ENCODE peak calls at places on chromosomes 11 and 22, in four cellular contexts. W, Z, E and H are unnamed samples.
A peak's percentile ranks its signal among the peaks of the same experiment; 100 is the strongest.

GRCh38 chr11:104467414-104467813 is 303.5 kb upstream of the PDGFD start:
- DNase-seq in Z (no peak), E (no peak), W (no peak), H (no peak)

GRCh38 chr11:12163181-12163841 is 52.9 kb downstream of the MICAL2 start:
- DNase-seq in Z (no peak), E (peak; percentile 40), W (no peak), H (peak; percentile 82)

GRCh38 chr11:70522613-70523311 is 124.4 kb downstream of the CTTN start:
- DNase-seq in E (no peak), Z (no peak), W (no peak), H (no peak)

GRCh38 chr11:33734441-33735165 is 1.6 kb downstream of the CD59 start:
- DNase-seq in E (no peak), Z (no peak), W (no peak), H (no peak)

GRCh38 chr22:46936378-46936916 is 174.0 kb downstream of the TBC1D22A start:
- DNase-seq in Z (no peak), W (no peak), E (peak; percentile 76), H (no peak)

GRCh38 chr22:27086080-27086479 is 428.7 kb downstream of the MIAT start:
- DNase-seq in W (no peak), E (no peak), Z (no peak), H (no peak)

GRCh38 chr11:13649619-13650018 is 18.8 kb upstream of the FAR1 start:
- DNase-seq in E (no peak), Z (no peak), W (no peak), H (no peak)

GRCh38 chr22:48098243-48098935 is 1335.9 kb downstream of the TBC1D22A start:
- DNase-seq in W (no peak), Z (no peak), E (no peak), H (no peak)

GRCh38 chr11:95144313-95145235 is 54.9 kb downstream of the ENDOD1 start:
- DNase-seq in Z (no peak), W (peak; percentile 32), E (no peak), H (no peak)

DNA sequence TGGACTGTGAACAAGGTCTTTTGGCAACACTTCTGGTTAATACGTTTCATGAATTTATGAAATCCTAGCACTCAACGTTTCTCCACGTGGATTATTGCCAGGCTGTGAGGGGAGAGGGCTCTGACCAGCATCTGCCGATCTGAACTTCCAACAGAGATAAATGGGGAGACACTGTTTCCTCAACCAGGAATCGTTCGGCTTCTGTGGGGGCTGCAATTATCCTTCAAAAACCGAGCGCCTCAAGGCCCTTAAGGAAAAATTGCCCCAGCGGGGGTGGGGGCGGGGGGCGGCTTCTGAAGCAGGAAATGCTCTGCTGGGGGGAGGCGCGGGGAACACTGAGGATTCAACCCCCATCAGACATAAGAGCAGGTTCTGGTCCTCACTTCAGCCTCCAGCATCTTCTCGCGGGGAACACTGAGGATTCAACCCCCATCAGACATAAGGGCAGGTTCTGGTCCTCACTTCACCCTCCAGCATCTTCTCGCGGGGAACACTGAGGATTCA is 155.6 kb downstream of the BRD1 start:
- DNase-seq in W (no peak), E (no peak), Z (no peak), H (no peak)
- TF ChIP-seq MAZ in W (no peak), E (no peak), Z (no peak), H (no peak)

DNA sequence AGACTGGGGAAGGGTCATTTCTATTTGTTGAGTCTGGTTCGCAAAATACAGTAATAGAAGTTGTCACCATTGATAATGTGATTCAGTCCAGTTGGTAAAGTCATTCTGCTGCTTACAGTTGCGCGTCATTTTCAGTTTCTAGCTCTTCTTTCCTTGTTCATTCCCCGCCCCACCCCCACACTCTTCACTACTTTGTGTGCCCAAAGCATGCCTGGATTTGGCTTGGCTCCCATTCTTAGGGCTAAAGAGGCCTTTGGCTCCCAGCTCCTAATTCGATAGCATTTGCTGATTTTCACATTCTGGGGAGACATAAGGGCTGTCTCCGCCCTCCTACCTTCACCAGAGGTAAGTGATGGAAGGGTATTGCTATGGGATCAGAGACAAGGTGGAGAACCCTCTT is 43.0 kb downstream of the CECR2 start:
- DNase-seq in Z (no peak), W (no peak), E (no peak), H (no peak)
- TF ChIP-seq MAZ in Z (no peak), W (no peak), E (no peak), H (no peak)

GRCh38 chr11:57100638-57101312 is 81.0 kb upstream of the LRRC55 start:
- DNase-seq in Z (no peak), E (no peak), W (no peak), H (no peak)
- TF ChIP-seq MAZ in Z (no peak), E (no peak), W (no peak), H (no peak)

GRCh38 chr11:78995166-78995565 is 420.5 kb upstream of the NARS2 start:
- DNase-seq in Z (no peak), E (no peak), W (no peak), H (no peak)
- TF ChIP-seq MAZ in Z (no peak), E (no peak), W (no peak), H (no peak)

GRCh38 chr11:63933459-63933858 is 5.3 kb upstream of the NAA40 start:
- DNase-seq in W (no peak), Z (no peak), E (no peak), H (no peak)
- TF ChIP-seq MAZ in W (no peak), Z (no peak), E (no peak), H (no peak)

GRCh38 chr11:119055901-119056300 is 1.1 kb downstream of the HYOU1 start:
- DNase-seq in E (peak; percentile 48), Z (peak; percentile 57), W (peak; percentile 15), H (peak; percentile 37)
- TF ChIP-seq MAZ in E (no peak), Z (no peak), W (no peak), H (no peak)

GRCh38 chr22:19448739-19449421 is 1.4 kb upstream of the C22orf39 start:
- DNase-seq in Z (no peak), E (no peak), W (no peak), H (no peak)
- TF ChIP-seq MAZ in Z (no peak), E (no peak), W (no peak), H (no peak)

GRCh38 chr22:38871360-38872171 is 450 bp downstream of the CBX6 start:
- DNase-seq in Z (no peak), W (peak; percentile 26), E (no peak), H (no peak)

GRCh38 chr22:38872172-38872830 is at the start of gene CBX6:
- DNase-seq in E (peak; percentile 67), W (peak; percentile 92), Z (peak; percentile 86), H (peak; percentile 90)

GRCh38 chr22:38872831-38873248 is 824 bp upstream of the CBX6 start:
- DNase-seq in Z (peak; percentile 59), W (peak; percentile 53), E (no peak), H (peak; percentile 32)

GRCh38 chr22:38874529-38875222 is 2.7 kb upstream of the CBX6 start:
- DNase-seq in Z (no peak), W (no peak), E (no peak), H (no peak)

GRCh38 chr22:38873469-38874411 is 1.7 kb upstream of the CBX6 start:
- DNase-seq in E (no peak), Z (no peak), W (no peak), H (no peak)
- TF ChIP-seq MAZ in E (no peak), Z (no peak), W (no peak), H (no peak)

DNA sequence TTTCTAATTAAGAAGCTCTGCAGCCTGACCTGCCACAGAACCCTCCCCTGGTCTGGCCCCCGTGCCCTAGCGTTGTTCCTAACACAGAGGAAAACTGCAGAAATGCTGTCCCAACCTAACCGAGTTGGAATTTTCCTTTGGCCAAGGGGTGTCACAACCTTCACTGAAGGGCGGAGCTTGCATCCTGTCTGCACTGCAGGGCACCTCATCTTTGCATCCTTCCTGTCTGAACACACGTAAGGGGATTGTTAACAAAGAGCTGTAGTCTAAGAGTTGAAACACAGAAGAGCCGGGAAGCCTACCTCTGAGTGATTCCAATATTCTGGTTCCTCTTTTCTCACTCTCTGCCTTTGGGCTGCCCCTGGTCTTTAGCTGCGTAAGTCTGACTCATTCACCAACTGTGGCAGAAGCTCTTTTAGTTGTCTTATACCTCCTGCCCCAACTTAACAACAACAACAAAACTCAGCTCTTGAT is 1.6 kb downstream of the DIXDC1 start:
- DNase-seq in W (no peak), E (peak; percentile 76), Z (no peak), H (peak; percentile 63)
- TF ChIP-seq MAZ in W (no peak), E (no peak), Z (no peak), H (no peak)

GRCh38 chr11:134584706-134585445 is 172.8 kb upstream of the B3GAT1 start:
- DNase-seq in W (no peak), Z (no peak), E (no peak), H (no peak)
- TF ChIP-seq MAZ in W (no peak), Z (no peak), E (no peak), H (no peak)